ENCODE peak calls at places on chromosome 5, in seven cellular contexts. D is GM23338, K is DND-41, G is HFF-Myc, J is HCT116, T is left lung, H is IMR-90. P is an unnamed sample.

GRCh38 chr5:3325206-3325605 is 270.4 kb upstream of the IRX1 start:
- DNase-seq in D (no peak), K (no peak), G (no peak), J (no peak), T (no peak), H (no peak), P (peak; percentile 29)

GRCh38 chr5:61974680-61975079 is 331.3 kb upstream of the KIF2A start:
- DNase-seq in D (no peak), K (no peak), G (no peak), J (no peak), T (no peak), H (no peak), P (no peak)

GRCh38 chr5:157518963-157519362 is 56.6 kb downstream of the ADAM19 start:
- DNase-seq in D (no peak), K (no peak), G (no peak), J (no peak), T (no peak), H (no peak), P (no peak)

GRCh38 chr5:14450055-14450524 is 131.5 kb upstream of the OTULINL start:
- DNase-seq in D (no peak), K (no peak), G (peak; percentile 81), J (no peak), T (no peak), H (peak; percentile 92), P (peak; percentile 90)

GRCh38 chr5:138000102-138000723 is 32.7 kb downstream of the FAM13B start:
- DNase-seq in D (no peak), K (no peak), G (no peak), J (peak; percentile 35), T (no peak), H (peak; percentile 66), P (peak; percentile 28)

GRCh38 chr5:169095410-169095772 is 205.5 kb downstream of the SLIT3 start:
- DNase-seq in D (no peak), K (no peak), G (no peak), J (no peak), T (no peak), H (no peak), P (no peak)

GRCh38 chr5:145574889-145575573 is 260.1 kb downstream of the PRELID2 start:
- DNase-seq in D (no peak), K (no peak), G (no peak), J (peak; percentile 53), T (no peak), H (peak; percentile 17), P (peak; percentile 17)

GRCh38 chr5:1322036-1322903 is 22.6 kb downstream of the CLPTM1L start:
- DNase-seq in D (no peak), K (no peak), G (no peak), J (no peak), T (no peak), H (no peak), P (no peak)

GRCh38 chr5:138699482-138699881 is 53.7 kb upstream of the CTNNA1 start:
- DNase-seq in D (no peak), K (no peak), G (no peak), J (no peak), T (no peak), H (no peak), P (no peak)

GRCh38 chr5:112555691-112556090 is 136.6 kb upstream of the EPB41L4A start:
- DNase-seq in D (no peak), K (no peak), G (peak; percentile 52), J (no peak), T (no peak), H (peak; percentile 57), P (peak; percentile 71)

GRCh38 chr5:140553657-140554056 is 3.6 kb downstream of the SRA1 start:
- DNase-seq in D (no peak), K (no peak), G (no peak), J (no peak), T (no peak), H (peak; percentile 40), P (no peak)

GRCh38 chr5:76325876-76326491 is 77.1 kb upstream of the IQGAP2 start:
- DNase-seq in D (no peak), K (peak; percentile 22), G (no peak), J (no peak), T (no peak), H (no peak), P (no peak)
- H3K4me3 ChIP-seq in D (peak overlapping the region; percentile 42), K (no peak overlapping the region), G (no peak overlapping the region), J (no peak overlapping the region), T (no peak overlapping the region), H (no peak overlapping the region), P (no peak overlapping the region)

GRCh38 chr5:174575043-174575442 is 149.3 kb upstream of the MSX2 start:
- DNase-seq in D (no peak), K (no peak), G (no peak), J (no peak), T (no peak), H (no peak), P (no peak)

GRCh38 chr5:174570662-174571061 is 153.7 kb upstream of the MSX2 start:
- DNase-seq in D (no peak), K (no peak), G (no peak), J (no peak), T (no peak), H (peak; percentile 20), P (peak; percentile 19)

GRCh38 chr5:174572591-174572990 is 151.8 kb upstream of the MSX2 start:
- DNase-seq in D (no peak), K (no peak), G (no peak), J (no peak), T (no peak), H (peak; percentile 29), P (no peak)

GRCh38 chr5:174573210-174574014 is 151.0 kb upstream of the MSX2 start:
- DNase-seq in D (no peak), K (no peak), G (no peak), J (no peak), T (peak; percentile 66), H (peak; percentile 19), P (no peak)

DNA sequence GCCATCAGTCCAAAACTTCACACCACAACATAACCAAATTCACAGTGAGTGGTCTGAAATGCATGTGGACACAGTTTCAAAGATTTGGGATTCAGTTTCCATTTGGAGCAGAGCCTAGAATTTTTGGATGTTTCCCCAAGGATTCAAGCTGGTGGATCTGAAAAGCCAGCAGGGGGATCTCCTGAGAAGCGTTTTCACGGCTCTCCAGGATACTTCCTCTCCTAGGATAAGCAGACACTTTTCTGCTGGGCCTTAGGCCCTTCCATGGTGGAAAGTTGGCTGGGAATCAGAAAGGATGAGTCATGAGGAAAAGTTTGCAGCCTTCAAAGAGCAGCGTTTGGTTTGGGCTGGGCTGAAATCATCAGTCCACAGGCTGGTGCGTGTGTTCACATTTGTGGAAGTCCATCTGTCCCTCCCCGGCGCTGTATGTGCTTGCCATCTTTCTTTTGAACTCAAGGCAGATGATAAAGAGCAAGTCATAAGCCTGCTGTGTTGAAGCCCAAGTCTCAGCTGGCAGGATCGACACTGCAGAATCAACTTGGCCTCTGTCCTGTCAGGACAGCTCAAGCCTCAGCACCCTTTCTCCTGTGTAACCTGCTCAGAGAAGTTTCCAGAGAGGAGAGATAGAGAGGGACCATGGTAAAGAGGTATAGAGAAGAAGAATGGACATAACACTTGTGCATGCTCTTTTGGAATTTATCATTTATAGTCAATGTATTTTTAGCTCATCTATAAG is 152.6 kb upstream of the MSX2 start:
- DNase-seq in D (peak; percentile 52), K (no peak), G (peak; percentile 97), J (peak; percentile 88), T (peak; percentile 49), H (peak; percentile 98), P (peak; percentile 95)
- TF ChIP-seq CTCF in D (peak; percentile 23), K (no peak), G (peak; percentile 62), J (peak; percentile 18), T (no peak), H (peak; percentile 59), P (peak; percentile 47)

DNA sequence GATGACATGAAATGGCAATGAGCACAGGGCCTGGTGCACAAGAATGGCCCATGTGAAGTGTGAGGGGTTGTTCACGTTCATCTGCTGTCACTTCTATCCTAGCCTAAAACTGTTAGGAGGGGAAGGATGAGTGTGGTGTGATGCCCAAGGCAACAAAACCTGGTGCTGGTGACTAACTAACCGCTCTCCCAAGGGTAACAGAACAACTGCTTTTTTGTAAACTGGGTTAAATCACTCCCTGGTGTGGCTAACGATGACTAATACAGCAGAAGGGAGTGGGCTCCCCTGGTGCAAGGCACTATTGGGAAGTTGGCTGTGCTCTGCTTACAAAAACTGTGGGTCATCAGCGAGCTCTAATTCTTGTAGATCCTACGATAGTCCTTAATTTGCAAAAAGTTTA is 103.2 kb upstream of the VCAN start:
- DNase-seq in D (no peak), K (no peak), G (peak; percentile 85), J (peak; percentile 26), T (peak; percentile 48), H (peak; percentile 88), P (peak; percentile 84)
- H3K4me3 ChIP-seq in D (no peak overlapping the region), K (no peak overlapping the region), G (no peak overlapping the region), J (no peak overlapping the region), T (no peak overlapping the region), H (no peak overlapping the region), P (no peak overlapping the region)

DNA sequence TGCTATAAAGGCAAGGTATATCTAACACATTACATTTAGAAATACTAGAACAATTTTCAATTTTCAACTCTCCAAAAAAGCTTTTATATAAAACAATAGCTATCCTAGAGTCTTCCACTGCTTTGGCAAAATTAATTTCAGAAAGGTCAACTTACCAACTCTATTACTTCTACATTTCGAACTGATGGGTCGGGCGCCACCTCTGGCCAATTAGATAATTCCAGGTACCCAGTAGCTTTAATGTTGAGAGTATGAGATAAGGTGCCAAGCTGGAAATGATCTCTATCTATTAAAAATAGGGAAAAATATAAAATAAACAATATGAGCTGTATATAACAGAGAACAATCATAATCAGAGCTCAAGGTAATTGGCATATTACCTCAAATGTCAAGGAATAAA is 166.6 kb downstream of the AP3B1 start:
- DNase-seq in D (peak; percentile 58), K (no peak), G (no peak), J (no peak), T (no peak), H (no peak), P (no peak)
- TF ChIP-seq CTCF in D (peak; percentile 87), K (peak; percentile 26), G (no peak), J (peak; percentile 54), T (no peak), H (no peak), P (peak; percentile 35)

GRCh38 chr5:53194086-53194485 is 84.5 kb upstream of the MOCS2 start:
- DNase-seq in D (no peak), K (no peak), G (peak; percentile 17), J (no peak), T (no peak), H (peak; percentile 69), P (no peak)
- H3K4me3 ChIP-seq in D (no peak overlapping the region), K (no peak overlapping the region), G (no peak overlapping the region), J (no peak overlapping the region), T (no peak overlapping the region), H (no peak overlapping the region), P (no peak overlapping the region)

GRCh38 chr5:172334196-172334595 is 50.6 kb upstream of the UBTD2 start:
- DNase-seq in D (peak; percentile 70), K (no peak), G (no peak), J (no peak), T (no peak), H (no peak), P (no peak)
- TF ChIP-seq CTCF in D (peak; percentile 64), K (peak; percentile 41), G (peak; percentile 25), J (peak; percentile 44), T (no peak), H (peak; percentile 7), P (no peak)